ENCODE peak calls at places on chromosomes 2 and 18, in ten cellular contexts. B, R, M, I, C, T, K, U, S and Y are unnamed samples.

GRCh38 chr2:162318280-162319222 is at the start of gene IFIH1:
- DNase-seq in B (peak; percentile 58), C (peak; percentile 59), T (peak; percentile 79), S (peak; percentile 89), U (peak; percentile 87), I (peak; percentile 89), K (peak; percentile 51), R (peak; percentile 68), M (peak; percentile 52), Y (peak; percentile 71)

GRCh38 chr2:215883799-215884198 is 129.6 kb downstream of the MREG start:
- DNase-seq in B (no peak), M (no peak), C (no peak), T (no peak), U (no peak), R (no peak), S (no peak), I (no peak), K (no peak), Y (no peak)

GRCh38 chr2:23425886-23426283 is 40.9 kb downstream of the KLHL29 start:
- DNase-seq in C (no peak), U (no peak), I (no peak), T (no peak), B (no peak), K (no peak), R (no peak), S (no peak), M (no peak), Y (no peak)

GRCh38 chr2:1553671-1554295 is 140.5 kb downstream of the TPO start:
- DNase-seq in U (no peak), R (no peak), B (no peak), M (no peak), I (peak; percentile 6), C (no peak), T (no peak), K (no peak), S (peak; percentile 50), Y (no peak)

GRCh38 chr2:118097657-118098056 is 9.4 kb downstream of the INSIG2 start:
- DNase-seq in K (no peak), R (no peak), M (no peak), I (no peak), T (no peak), U (no peak), C (no peak), B (no peak), S (no peak), Y (no peak)

GRCh38 chr2:95332036-95332435 is 34.9 kb downstream of the KCNIP3 start:
- DNase-seq in B (no peak), U (no peak), S (no peak), C (no peak), I (peak; percentile 26), T (peak; percentile 25), K (no peak), R (no peak), M (no peak), Y (no peak)

GRCh38 chr2:172376505-172377125 is 50.8 kb upstream of the ITGA6 start:
- DNase-seq in C (no peak), I (no peak), B (no peak), T (no peak), K (no peak), S (no peak), R (no peak), U (no peak), M (no peak), Y (no peak)

GRCh38 chr2:161990036-161990435 is 84.0 kb downstream of the DPP4 start:
- DNase-seq in U (no peak), B (no peak), T (no peak), S (no peak), I (no peak), M (no peak), C (no peak), R (no peak), K (no peak), Y (no peak)

GRCh38 chr2:113122364-113122763 is 5.0 kb upstream of the IL1RN start:
- DNase-seq in B (no peak), I (no peak), R (no peak), M (no peak), C (no peak), S (no peak), T (no peak), U (no peak), K (no peak), Y (no peak)

GRCh38 chr18:43574974-43575373 is 297.7 kb upstream of the SYT4 start:
- DNase-seq in K (no peak), C (no peak), S (no peak), R (no peak), U (no peak), T (no peak), M (no peak), B (no peak), I (no peak), Y (no peak)

GRCh38 chr2:99190548-99190947 is 9.6 kb downstream of the MRPL30 start:
- DNase-seq in U (no peak), R (no peak), S (peak; percentile 9), K (no peak), T (no peak), C (no peak), M (no peak), B (no peak), I (no peak), Y (no peak)

GRCh38 chr2:11056614-11057013 is 98.7 kb upstream of the SLC66A3 start:
- DNase-seq in T (no peak), B (no peak), I (no peak), S (no peak), M (no peak), R (no peak), K (no peak), C (peak; percentile 83), U (no peak), Y (no peak)

GRCh38 chr2:48126180-48126579 is 219.9 kb upstream of the FBXO11 start:
- DNase-seq in B (no peak), U (no peak), C (no peak), I (no peak), M (no peak), S (no peak), K (no peak), T (no peak), R (no peak), Y (no peak)

GRCh38 chr2:128069769-128070168 is 21.2 kb upstream of the UGGT1 start:
- DNase-seq in T (no peak), B (no peak), I (no peak), S (no peak), K (no peak), R (no peak), C (no peak), M (no peak), U (no peak), Y (no peak)

GRCh38 chr2:30382995-30383394 is 64.1 kb upstream of the LCLAT1 start:
- DNase-seq in S (no peak), U (no peak), C (no peak), K (no peak), M (no peak), R (no peak), B (no peak), I (no peak), T (no peak), Y (no peak)

GRCh38 chr2:97730245-97730644 is 16.9 kb downstream of the ZAP70 start:
- DNase-seq in I (peak; percentile 11), K (no peak), C (no peak), M (no peak), S (no peak), U (no peak), T (no peak), B (no peak), R (no peak), Y (no peak)

GRCh38 chr2:208373460-208374089 is 33.0 kb upstream of the PTH2R start:
- DNase-seq in T (no peak), S (peak; percentile 82), B (peak; percentile 4), I (no peak), C (no peak), K (peak; percentile 29), U (peak; percentile 37), M (no peak), R (peak; percentile 49), Y (peak; percentile 41)

GRCh38 chr2:100610381-100610831 is 47.6 kb downstream of the PDCL3 start:
- DNase-seq in C (no peak), T (peak; percentile 83), R (peak; percentile 92), S (peak; percentile 76), K (peak; percentile 63), I (peak; percentile 74), B (peak; percentile 69), U (peak; percentile 43), M (no peak), Y (peak; percentile 60)

GRCh38 chr2:237280235-237280634 is 133.7 kb downstream of the COL6A3 start:
- DNase-seq in C (peak; percentile 99), K (no peak), B (no peak), S (no peak), R (no peak), T (no peak), M (no peak), I (no peak), U (no peak), Y (no peak)

GRCh38 chr18:45275367-45276113 is 339.7 kb upstream of the SLC14A2 start:
- DNase-seq in C (no peak), T (no peak), M (no peak), I (no peak), K (no peak), R (no peak), U (no peak), S (peak; percentile 76), B (no peak), Y (peak; percentile 32)

GRCh38 chr2:40037303-40037702 is 258.2 kb upstream of the THUMPD2 start:
- DNase-seq in T (no peak), S (no peak), M (no peak), B (no peak), U (peak; percentile 47), R (no peak), C (no peak), I (no peak), K (no peak), Y (peak; percentile 15)

GRCh38 chr2:235171511-235172130 is 219.8 kb downstream of the SH3BP4 start:
- DNase-seq in K (no peak), I (no peak), C (no peak), R (no peak), U (no peak), M (no peak), S (no peak), T (no peak), B (no peak), Y (no peak)

GRCh38 chr2:85231952-85232351 is 95.8 kb downstream of the TGOLN2 start:
- DNase-seq in T (no peak), B (no peak), C (no peak), S (peak; percentile 84), M (no peak), I (no peak), U (no peak), K (no peak), R (no peak), Y (no peak)

GRCh38 chr2:64485961-64486360 is 32.0 kb downstream of the LGALSL start:
- DNase-seq in U (no peak), K (no peak), S (no peak), B (no peak), R (no peak), C (no peak), I (no peak), M (no peak), T (no peak), Y (no peak)

GRCh38 chr2:95346738-95347671 is 49.9 kb downstream of the KCNIP3 start:
- DNase-seq in C (no peak), U (no peak), M (no peak), K (no peak), S (peak; percentile 60), T (no peak), I (peak; percentile 66), B (no peak), R (peak; percentile 47), Y (no peak)

GRCh38 chr2:50346104-50346503 is 685.8 kb downstream of the NRXN1 start:
- DNase-seq in I (no peak), T (no peak), M (no peak), C (no peak), R (peak; percentile 20), S (peak; percentile 84), K (no peak), U (no peak), B (no peak), Y (no peak)

GRCh38 chr2:126507425-126507867 is 148.5 kb upstream of the GYPC start:
- DNase-seq in K (no peak), C (no peak), T (no peak), S (no peak), B (no peak), M (no peak), I (no peak), R (no peak), U (no peak), Y (no peak)

GRCh38 chr2:49306925-49307324 is 152.6 kb upstream of the FSHR start:
- DNase-seq in C (no peak), I (no peak), U (no peak), K (no peak), T (no peak), B (no peak), M (no peak), R (no peak), S (no peak), Y (no peak)